ENCODE peak calls at places on chromosomes 11 and 22, in eight cellular contexts. P, M, H, C, X, G, D and E are unnamed samples.

GRCh38 chr11:34749666-34750659 is 129.1 kb downstream of the EHF start:
- DNase-seq in P (peak), M (no peak), H (peak), C (peak), X (no peak), G (no peak), D (no peak), E (no peak)

GRCh38 chr11:69205125-69205928 is 49.6 kb downstream of the SMIM38 start:
- DNase-seq in P (no peak), M (no peak), H (no peak), C (no peak), X (peak), G (no peak), D (no peak), E (no peak)

GRCh38 chr11:10809373-10810199 is 860 bp upstream of the EIF4G2 start:
- DNase-seq in P (peak), M (no peak), H (peak), C (peak), X (peak), G (no peak), D (peak), E (no peak)

GRCh38 chr11:75524576-75525432 is 937 bp downstream of the GDPD5 start:
- DNase-seq in P (peak), M (peak), H (peak), C (no peak), X (peak), G (no peak), D (peak), E (no peak)

GRCh38 chr11:134407321-134407828 is 4.7 kb downstream of the B3GAT1 start:
- DNase-seq in P (no peak), M (no peak), H (no peak), C (no peak), X (no peak), G (no peak), D (no peak), E (no peak)

GRCh38 chr11:44797886-44798683 is 71.3 kb downstream of the TSPAN18 start:
- DNase-seq in P (no peak), M (no peak), H (peak), C (no peak), X (peak), G (no peak), D (no peak), E (no peak)

GRCh38 chr11:16924826-16925494 is 89.3 kb downstream of the PLEKHA7 start:
- DNase-seq in P (peak), M (peak), H (no peak), C (peak), X (peak), G (peak), D (no peak), E (peak)

GRCh38 chr11:64918056-64918455 is 1.0 kb upstream of the ATG2A start:
- DNase-seq in P (peak), M (no peak), H (peak), C (peak), X (no peak), G (peak), D (peak), E (no peak)

GRCh38 chr22:40410272-40410671 is 39.9 kb downstream of the SGSM3 start:
- DNase-seq in P (peak), M (no peak), H (no peak), C (no peak), X (no peak), G (no peak), D (no peak), E (peak)

GRCh38 chr22:19115628-19116027 is 6.6 kb downstream of the DGCR2 start:
- DNase-seq in P (no peak), M (no peak), H (no peak), C (no peak), X (no peak), G (no peak), D (peak), E (no peak)

GRCh38 chr11:134537296-134537695 is 125.3 kb upstream of the B3GAT1 start:
- DNase-seq in P (no peak), M (no peak), H (no peak), C (no peak), X (peak), G (no peak), D (no peak), E (no peak)

GRCh38 chr22:20151276-20151588 is 377 bp upstream of the CCDC188 start:
- DNase-seq in P (no peak), M (no peak), H (no peak), C (no peak), X (no peak), G (no peak), D (no peak), E (no peak)

GRCh38 chr22:35634981-35635540 is 13.2 kb upstream of the APOL6 start:
- DNase-seq in P (no peak), M (no peak), H (peak), C (no peak), X (no peak), G (no peak), D (peak), E (no peak)

GRCh38 chr11:2700415-2701211 is 819 bp upstream of the KCNQ1OT1 start:
- DNase-seq in P (peak), M (peak), H (no peak), C (no peak), X (peak), G (peak), D (peak), E (no peak)

GRCh38 chr22:42233879-42234278 is 36.6 kb downstream of the TCF20 start:
- DNase-seq in P (no peak), M (no peak), H (no peak), C (no peak), X (no peak), G (no peak), D (no peak), E (no peak)

GRCh38 chr11:69494851-69495250 is 13.4 kb downstream of the LINC01488 start:
- DNase-seq in P (no peak), M (no peak), H (no peak), C (no peak), X (no peak), G (no peak), D (no peak), E (no peak)

GRCh38 chr11:23280088-23280487 is 419.8 kb upstream of the CCDC179 start:
- DNase-seq in P (no peak), M (no peak), H (peak), C (peak), X (no peak), G (no peak), D (no peak), E (no peak)

GRCh38 chr11:13679768-13680167 is 11.3 kb downstream of the FAR1 start:
- DNase-seq in P (no peak), M (no peak), H (no peak), C (no peak), X (no peak), G (no peak), D (no peak), E (no peak)

GRCh38 chr11:43746670-43747069 is 66.1 kb downstream of the HSD17B12 start:
- DNase-seq in P (no peak), M (no peak), H (no peak), C (no peak), X (no peak), G (no peak), D (no peak), E (no peak)

GRCh38 chr11:27926981-27927481 is 180.9 kb downstream of the KIF18A start:
- DNase-seq in P (peak), M (no peak), H (peak), C (peak), X (no peak), G (no peak), D (peak), E (peak)

GRCh38 chr11:62004473-62004872 is 37.0 kb upstream of the FTH1 start:
- DNase-seq in P (peak), M (no peak), H (peak), C (peak), X (no peak), G (no peak), D (no peak), E (no peak)

GRCh38 chr11:114011443-114011842 is 36.5 kb downstream of the HTR3A start:
- DNase-seq in P (no peak), M (no peak), H (no peak), C (no peak), X (no peak), G (no peak), D (no peak), E (no peak)

GRCh38 chr11:71248656-71249055 is 3.7 kb downstream of the SHANK2 start:
- DNase-seq in P (no peak), M (peak), H (no peak), C (no peak), X (no peak), G (no peak), D (no peak), E (no peak)

GRCh38 chr11:129410561-129410960 is 34.9 kb downstream of the BARX2 start:
- DNase-seq in P (no peak), M (no peak), H (no peak), C (no peak), X (no peak), G (no peak), D (no peak), E (no peak)

GRCh38 chr11:30147293-30147692 is 83.5 kb upstream of the FSHB start:
- DNase-seq in P (no peak), M (no peak), H (no peak), C (no peak), X (no peak), G (no peak), D (no peak), E (no peak)

GRCh38 chr11:69640995-69641581 is at the start of gene CCND1:
- DNase-seq in P (peak), M (peak), H (peak), C (peak), X (peak), G (peak), D (peak), E (no peak)

GRCh38 chr11:12377824-12378593 is 638 bp downstream of the PARVA start:
- DNase-seq in P (peak), M (peak), H (peak), C (peak), X (peak), G (peak), D (no peak), E (no peak)

GRCh38 chr22:49760630-49761571 is 66.8 kb downstream of the BRD1 start:
- DNase-seq in P (no peak), M (no peak), H (no peak), C (no peak), X (peak), G (no peak), D (no peak), E (no peak)

GRCh38 chr11:126113515-126113957 is 50.9 kb upstream of the CDON start:
- DNase-seq in P (peak), M (peak), H (peak), C (peak), X (peak), G (peak), D (no peak), E (peak)

GRCh38 chr11:19646921-19647320 is 65.7 kb upstream of the NAV2 start:
- DNase-seq in P (peak), M (peak), H (peak), C (peak), X (no peak), G (no peak), D (no peak), E (no peak)

GRCh38 chr22:32701021-32701420 is 100.5 kb upstream of the TIMP3 start:
- DNase-seq in P (no peak), M (no peak), H (peak), C (peak), X (no peak), G (no peak), D (no peak), E (no peak)

GRCh38 chr11:125262825-125263218 is 98.3 kb downstream of the PKNOX2 start:
- DNase-seq in P (no peak), M (no peak), H (peak), C (peak), X (peak), G (no peak), D (no peak), E (no peak)

GRCh38 chr22:18024276-18024939 is at the start of gene MICAL3:
- DNase-seq in P (peak), M (peak), H (peak), C (peak), X (peak), G (no peak), D (peak), E (no peak)

GRCh38 chr11:67640021-67640757 is 626 bp upstream of the TBX10 start:
- DNase-seq in P (peak), M (peak), H (peak), C (no peak), X (peak), G (peak), D (peak), E (no peak)

GRCh38 chr11:131038597-131038996 is 122.3 kb upstream of the SNX19 start:
- DNase-seq in P (peak), M (peak), H (no peak), C (no peak), X (peak), G (no peak), D (peak), E (no peak)

GRCh38 chr11:44680982-44681597 is 45.7 kb upstream of the TSPAN18 start:
- DNase-seq in P (peak), M (no peak), H (no peak), C (peak), X (no peak), G (no peak), D (no peak), E (peak)

GRCh38 chr11:120546312-120547205 is 35.0 kb downstream of the GRIK4 start:
- DNase-seq in P (peak), M (no peak), H (peak), C (peak), X (peak), G (no peak), D (no peak), E (peak)
- H3K9ac ChIP-seq in P (no peak), M (peak), H (peak), C (peak), X (no peak), G (no peak), D (no peak), E (no peak)

GRCh38 chr22:37774728-37775127 is 33.0 kb upstream of the GCAT start:
- DNase-seq in P (no peak), M (no peak), H (no peak), C (no peak), X (no peak), G (no peak), D (no peak), E (no peak)

GRCh38 chr22:37778370-37779009 is 29.2 kb upstream of the GCAT start:
- DNase-seq in P (no peak), M (no peak), H (no peak), C (no peak), X (no peak), G (no peak), D (no peak), E (no peak)

GRCh38 chr22:37776639-37777005 is 31.1 kb upstream of the GCAT start:
- DNase-seq in P (no peak), M (no peak), H (no peak), C (no peak), X (no peak), G (no peak), D (no peak), E (no peak)

GRCh38 chr22:37777122-37777687 is 30.5 kb upstream of the GCAT start:
- DNase-seq in P (peak), M (no peak), H (peak), C (peak), X (no peak), G (peak), D (peak), E (peak)

DNA sequence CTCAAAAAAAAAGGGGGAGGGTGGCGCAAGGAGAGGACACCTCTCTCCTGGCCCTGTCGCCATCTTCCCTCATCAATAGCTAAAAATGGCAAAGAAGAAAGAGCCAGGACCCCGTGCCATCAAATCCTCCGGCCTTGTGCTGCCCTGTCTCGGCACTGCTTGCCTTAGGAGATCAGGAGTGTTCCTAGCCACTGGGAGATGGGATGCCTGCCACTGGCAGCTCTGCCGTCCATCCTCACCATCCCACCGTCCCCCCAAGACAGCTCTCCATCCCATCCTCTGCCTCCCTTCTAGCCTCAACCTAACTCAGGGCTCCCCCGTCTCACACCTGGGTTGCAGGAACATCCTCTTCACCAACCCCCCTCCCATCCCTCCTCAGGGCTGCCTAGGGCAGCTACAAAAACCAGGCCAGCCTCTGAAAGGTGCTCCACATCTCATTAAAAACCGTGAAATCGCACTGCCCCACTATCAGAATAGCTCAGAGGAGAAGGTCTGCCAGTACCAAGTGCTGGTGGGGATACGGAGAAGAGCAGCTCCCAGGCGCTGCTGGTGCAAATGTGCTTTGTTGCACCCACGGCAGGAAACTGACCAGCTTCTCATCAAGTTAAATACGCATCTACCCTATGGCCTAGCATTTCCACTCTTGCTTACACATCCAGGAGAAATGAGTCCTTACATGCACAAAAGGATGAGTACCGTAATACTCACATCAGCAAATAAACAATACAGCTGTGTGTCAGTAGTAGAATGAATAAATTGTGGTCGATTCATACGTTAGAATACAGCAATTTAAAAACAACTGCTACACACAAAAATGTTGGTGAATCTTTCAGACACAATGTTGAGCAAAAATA is 31.7 kb upstream of the GCAT start:
- DNase-seq in P (peak), M (no peak), H (peak), C (peak), X (no peak), G (no peak), D (no peak), E (peak)
- H3K9ac ChIP-seq in P (peak), M (no peak), H (peak), C (peak), X (no peak), G (no peak), D (no peak), E (peak)

GRCh38 chr11:32573228-32573627 is 10.4 kb upstream of the EIF3M start:
- DNase-seq in P (no peak), M (no peak), H (no peak), C (no peak), X (no peak), G (no peak), D (no peak), E (no peak)

GRCh38 chr11:32569313-32569881 is 14.2 kb upstream of the EIF3M start:
- DNase-seq in P (no peak), M (no peak), H (no peak), C (no peak), X (no peak), G (no peak), D (no peak), E (no peak)

GRCh38 chr11:32574446-32574845 is 9.2 kb upstream of the EIF3M start:
- DNase-seq in P (no peak), M (no peak), H (no peak), C (no peak), X (no peak), G (no peak), D (no peak), E (no peak)

GRCh38 chr11:32575070-32575469 is 8.6 kb upstream of the EIF3M start:
- DNase-seq in P (no peak), M (no peak), H (no peak), C (no peak), X (no peak), G (no peak), D (no peak), E (no peak)

DNA sequence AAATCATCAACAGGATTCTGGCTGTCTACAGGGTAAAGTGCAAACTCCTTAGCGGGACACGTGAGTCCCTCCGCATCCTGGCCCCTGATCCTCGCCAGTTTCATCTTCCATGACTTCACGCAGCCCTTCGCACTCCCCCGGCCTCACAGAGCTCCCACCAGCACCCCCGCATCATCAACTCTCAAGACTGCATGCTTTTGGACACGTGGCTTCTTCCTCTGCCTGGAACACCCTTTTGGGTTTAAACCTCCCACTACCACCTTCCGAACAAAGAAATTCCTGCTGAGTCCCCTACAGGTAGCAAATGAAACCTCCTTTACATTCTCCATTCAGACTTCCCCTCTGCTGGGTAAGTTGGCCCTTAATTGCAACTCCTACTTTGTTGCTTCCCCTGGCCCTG is 12.6 kb upstream of the EIF3M start:
- DNase-seq in P (no peak), M (no peak), H (no peak), C (no peak), X (peak), G (no peak), D (no peak), E (no peak)
- H3K9ac ChIP-seq in P (no peak), M (no peak), H (no peak), C (no peak), X (no peak), G (no peak), D (no peak), E (no peak)

GRCh38 chr11:79160786-79161403 is 279.9 kb downstream of the TENM4 start:
- DNase-seq in P (peak), M (no peak), H (no peak), C (peak), X (peak), G (no peak), D (peak), E (peak)

GRCh38 chr11:79156031-79156430 is 284.8 kb downstream of the TENM4 start:
- DNase-seq in P (no peak), M (no peak), H (no peak), C (no peak), X (peak), G (no peak), D (no peak), E (peak)

GRCh38 chr11:79159657-79160450 is 281.0 kb downstream of the TENM4 start:
- DNase-seq in P (no peak), M (no peak), H (no peak), C (no peak), X (no peak), G (no peak), D (peak), E (no peak)

GRCh38 chr11:79155237-79155636 is 285.6 kb downstream of the TENM4 start:
- DNase-seq in P (no peak), M (no peak), H (no peak), C (no peak), X (no peak), G (no peak), D (no peak), E (no peak)

GRCh38 chr11:79157738-79158137 is 283.1 kb downstream of the TENM4 start:
- DNase-seq in P (no peak), M (no peak), H (no peak), C (no peak), X (peak), G (no peak), D (no peak), E (no peak)
- H3K9ac ChIP-seq in P (no peak), M (no peak), H (no peak), C (no peak), X (no peak), G (no peak), D (no peak), E (no peak)

DNA sequence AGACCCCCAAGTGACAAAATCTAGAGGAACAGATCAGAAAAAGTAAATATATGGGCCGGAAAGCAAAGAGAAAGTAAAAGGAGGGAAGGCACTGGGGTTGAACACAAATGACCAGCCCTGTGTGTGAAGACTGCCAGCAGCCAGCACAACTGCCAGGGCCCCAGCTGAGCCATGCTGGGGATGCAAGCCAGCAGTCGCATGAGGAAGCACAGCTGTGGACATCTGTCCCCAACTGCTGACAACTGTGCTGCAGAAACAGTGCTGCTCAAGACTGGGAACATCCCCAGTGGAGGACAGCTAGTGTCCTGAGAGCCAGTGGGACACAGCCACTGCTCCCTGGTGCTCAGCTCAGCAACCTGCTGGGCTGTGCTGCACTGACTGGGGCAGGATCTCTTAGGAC is 10.7 kb downstream of the MIF start:
- DNase-seq in P (no peak), M (no peak), H (no peak), C (no peak), X (no peak), G (no peak), D (no peak), E (no peak)
- H3K9ac ChIP-seq in P (no peak), M (no peak), H (no peak), C (no peak), X (no peak), G (no peak), D (no peak), E (no peak)

GRCh38 chr11:77191429-77191822 is 63.4 kb downstream of the MYO7A start:
- DNase-seq in P (peak), M (no peak), H (peak), C (no peak), X (no peak), G (no peak), D (no peak), E (no peak)
- H3K9ac ChIP-seq in P (peak), M (no peak), H (no peak), C (no peak), X (no peak), G (no peak), D (no peak), E (peak)